ENCODE peak calls at places on chromosomes 1 and 21, in four cellular contexts. D is GM23338; Z is aorta; W is effector memory CD4-positive, alpha-beta T cell. N is an unnamed sample. For H3K27me3, the result is how much of the 10 kb centered on the place peaks cover.

GRCh38 chr21:34869541-34869940 is 179.6 kb downstream of the RUNX1 start:
- DNase-seq in D (no peak), Z (no peak), W (no peak), N (no peak)

GRCh38 chr1:183926978-183927377 is 110.5 kb downstream of the COLGALT2 start:
- DNase-seq in D (no peak), Z (no peak), W (no peak), N (no peak)

GRCh38 chr1:206816390-206817287 is 44.3 kb upstream of the IL10 start:
- DNase-seq in D (no peak), Z (no peak), W (no peak), N (no peak)

GRCh38 chr1:21449906-21450305 is 10.0 kb downstream of the NBPF3 start:
- DNase-seq in D (no peak), Z (no peak), W (no peak), N (no peak)

GRCh38 chr1:228900099-228900965 is 165.1 kb downstream of the RHOU start:
- DNase-seq in D (no peak), Z (peak), W (no peak), N (no peak)

GRCh38 chr1:240385985-240386978 is 225.7 kb downstream of the GREM2 start:
- DNase-seq in D (no peak), Z (no peak), W (no peak), N (no peak)

GRCh38 chr1:113226118-113226517 is 153.1 kb downstream of the LRIG2 start:
- DNase-seq in D (no peak), Z (peak), W (no peak), N (no peak)

GRCh38 chr1:103529746-103530145 is 4.2 kb downstream of the RNPC3 start:
- DNase-seq in D (peak), Z (no peak), W (no peak), N (no peak)

GRCh38 chr1:155241069-155241679 is 14.1 kb downstream of the ENTREP3 start:
- DNase-seq in D (peak), Z (peak), W (peak), N (no peak)

GRCh38 chr1:25519624-25520023 is 23.8 kb upstream of the LDLRAP1 start:
- DNase-seq in D (no peak), Z (no peak), W (no peak), N (no peak)

GRCh38 chr1:221517961-221518360 is 223.9 kb downstream of the DUSP10 start:
- DNase-seq in D (no peak), Z (no peak), W (no peak), N (no peak)

GRCh38 chr1:118249641-118250040 is 64.6 kb upstream of the SPAG17 start:
- DNase-seq in D (peak), Z (no peak), W (no peak), N (no peak)

GRCh38 chr1:206835186-206835585 is 30.2 kb upstream of the IL20 start:
- DNase-seq in D (no peak), Z (no peak), W (no peak), N (no peak)

GRCh38 chr1:194039578-194039977 is 853.2 kb upstream of the B3GALT2 start:
- DNase-seq in D (no peak), Z (no peak), W (no peak), N (no peak)

GRCh38 chr1:57576750-57577149 is 152.9 kb upstream of the DAB1 start:
- DNase-seq in D (no peak), Z (no peak), W (no peak), N (no peak)

GRCh38 chr1:228334954-228335353 is 71.7 kb downstream of the TRIM11 start:
- DNase-seq in D (no peak), Z (no peak), W (no peak), N (peak)

GRCh38 chr1:38497921-38498320 is 361.7 kb downstream of the RRAGC start:
- DNase-seq in D (no peak), Z (no peak), W (no peak), N (no peak)

GRCh38 chr1:165492845-165493244 is 47.9 kb upstream of the RXRG start:
- DNase-seq in D (no peak), Z (no peak), W (no peak), N (no peak)

GRCh38 chr1:205535866-205536758 is 31.6 kb downstream of the CDK18 start:
- DNase-seq in D (no peak), Z (no peak), W (no peak), N (no peak)

GRCh38 chr1:87902830-87903614 is 574.3 kb downstream of the LMO4 start:
- DNase-seq in D (no peak), Z (no peak), W (no peak), N (no peak)

GRCh38 chr1:51442198-51442597 is 76.9 kb downstream of the EPS15 start:
- DNase-seq in D (no peak), Z (no peak), W (no peak), N (no peak)

GRCh38 chr1:11138952-11139351 is 39.3 kb upstream of the EXOSC10 start:
- DNase-seq in D (no peak), Z (no peak), W (no peak), N (no peak)

GRCh38 chr1:178910023-178910422 is 39.1 kb upstream of the ANGPTL1 start:
- DNase-seq in D (no peak), Z (no peak), W (no peak), N (no peak)

GRCh38 chr1:180863158-180863775 is 49.4 kb upstream of the KIAA1614 start:
- DNase-seq in D (peak), Z (no peak), W (no peak), N (no peak)

GRCh38 chr1:202664083-202664482 is 46.2 kb downstream of the SYT2 start:
- DNase-seq in D (no peak), Z (no peak), W (no peak), N (no peak)

GRCh38 chr1:155170101-155170785 is 2.9 kb downstream of the KRTCAP2 start:
- DNase-seq in D (no peak), Z (no peak), W (no peak), N (no peak)

GRCh38 chr1:41174170-41174569 is 67.9 kb downstream of the SCMH1 start:
- DNase-seq in D (no peak), Z (no peak), W (no peak), N (no peak)

GRCh38 chr1:74847720-74848119 is 114.8 kb downstream of the TYW3 start:
- DNase-seq in D (no peak), Z (no peak), W (no peak), N (no peak)

GRCh38 chr1:178282949-178283367 is 189.1 kb downstream of the RASAL2 start:
- DNase-seq in D (peak), Z (no peak), W (no peak), N (no peak)

GRCh38 chr1:209993061-209993830 is 55.2 kb downstream of the SYT14 start:
- DNase-seq in D (no peak), Z (no peak), W (no peak), N (no peak)

GRCh38 chr1:85581802-85582686 is 1.5 kb downstream of the CCN1 start:
- DNase-seq in D (peak), Z (no peak), W (no peak), N (no peak)

GRCh38 chr1:177737456-177737855 is 232.4 kb downstream of the SEC16B start:
- DNase-seq in D (no peak), Z (no peak), W (no peak), N (no peak)

GRCh38 chr1:168141986-168142385 is 5.3 kb upstream of the GPR161 start:
- DNase-seq in D (no peak), Z (no peak), W (no peak), N (no peak)

GRCh38 chr1:13781907-13782633 is 82.1 kb downstream of the PRDM2 start:
- DNase-seq in D (no peak), Z (peak), W (no peak), N (no peak)

GRCh38 chr1:246528933-246529731 is 22.1 kb upstream of the SMYD3 start:
- DNase-seq in D (peak), Z (no peak), W (no peak), N (no peak)

GRCh38 chr1:24721533-24721932 is 23.7 kb upstream of the CLIC4 start:
- DNase-seq in D (no peak), Z (no peak), W (no peak), N (no peak)

GRCh38 chr1:246284021-246284420 is 223.1 kb downstream of the SMYD3 start:
- DNase-seq in D (peak), Z (no peak), W (no peak), N (no peak)

GRCh38 chr1:39158330-39159086 is 46.0 kb upstream of the MACF1 start:
- DNase-seq in D (peak), Z (no peak), W (no peak), N (no peak)

GRCh38 chr1:242770366-242770765 is 245.9 kb upstream of the PLD5 start:
- DNase-seq in D (no peak), Z (no peak), W (no peak), N (no peak)
- H3K27me3 ChIP-seq in D (under half), Z (under half), W (under half), N (under half)

GRCh38 chr1:6517435-6517851 is 26.0 kb upstream of the PLEKHG5 start:
- DNase-seq in D (no peak), Z (peak), W (no peak), N (no peak)
- H3K27me3 ChIP-seq in D (under half), Z (under half), W (under half), N (under half)

GRCh38 chr1:93025572-93025971 is 53.5 kb upstream of the MTF2 start:
- DNase-seq in D (no peak), Z (no peak), W (no peak), N (no peak)

GRCh38 chr1:93016171-93016570 is 54.9 kb upstream of the DIPK1A start:
- DNase-seq in D (peak), Z (no peak), W (no peak), N (no peak)

GRCh38 chr1:93022580-93022979 is 56.5 kb upstream of the MTF2 start:
- DNase-seq in D (no peak), Z (no peak), W (no peak), N (no peak)

GRCh38 chr1:93021539-93022134 is 57.4 kb upstream of the MTF2 start:
- DNase-seq in D (peak), Z (no peak), W (no peak), N (no peak)
- H3K27me3 ChIP-seq in D (under half), Z (under half), W (under half), N (under half)

GRCh38 chr1:43008106-43008424 is 49.4 kb upstream of the SLC2A1 start:
- DNase-seq in D (no peak), Z (no peak), W (no peak), N (no peak)
- H3K27me3 ChIP-seq in D (under half), Z (under half), W (under half), N (under half)

N was measured in RWPE2.